ENCODE peak calls at places on chromosome 1, in ten cellular contexts. One of them, this sample, is unnamed.
A peak's percentile ranks its signal among the peaks of the same experiment; 100 is the strongest.

GRCh38 chr1:81304187-81304586 is 496.5 kb upstream of the ADGRL2 start:
- DNase-seq in CD8-positive, alpha-beta T cell: no peak
- DNase-seq in HFFc6: peak; percentile 27
- DNase-seq in endodermal cell: no peak
- DNase-seq in Panc1: no peak
- DNase-seq in GM12865: no peak
- DNase-seq in neural crest cell: no peak
- DNase-seq in RWPE1: peak; percentile 70
- DNase-seq in transverse colon: no peak
- DNase-seq in IMR-90: peak; percentile 51
- DNase-seq in this sample: peak; percentile 54

GRCh38 chr1:116506132-116507004 is 64.5 kb downstream of the CD58 start:
- DNase-seq in CD8-positive, alpha-beta T cell: no peak
- DNase-seq in HFFc6: no peak
- DNase-seq in endodermal cell: no peak
- DNase-seq in Panc1: no peak
- DNase-seq in GM12865: peak; percentile 30
- DNase-seq in neural crest cell: no peak
- DNase-seq in RWPE1: peak; percentile 35
- DNase-seq in transverse colon: no peak
- DNase-seq in IMR-90: no peak
- DNase-seq in this sample: peak; percentile 84

GRCh38 chr1:69290266-69290665 is 277.5 kb upstream of the LRRC7 start:
- DNase-seq in CD8-positive, alpha-beta T cell: no peak
- DNase-seq in HFFc6: no peak
- DNase-seq in endodermal cell: no peak
- DNase-seq in Panc1: no peak
- DNase-seq in GM12865: no peak
- DNase-seq in neural crest cell: no peak
- DNase-seq in RWPE1: no peak
- DNase-seq in transverse colon: no peak
- DNase-seq in IMR-90: no peak
- DNase-seq in this sample: no peak

GRCh38 chr1:99554727-99555126 is 91.2 kb upstream of the PALMD start:
- DNase-seq in CD8-positive, alpha-beta T cell: no peak
- DNase-seq in HFFc6: no peak
- DNase-seq in endodermal cell: no peak
- DNase-seq in Panc1: no peak
- DNase-seq in GM12865: no peak
- DNase-seq in neural crest cell: no peak
- DNase-seq in RWPE1: no peak
- DNase-seq in transverse colon: no peak
- DNase-seq in IMR-90: no peak
- DNase-seq in this sample: no peak

GRCh38 chr1:201540846-201541735 is 2.2 kb downstream of the NAV1 start:
- DNase-seq in CD8-positive, alpha-beta T cell: no peak
- DNase-seq in HFFc6: no peak
- DNase-seq in endodermal cell: no peak
- DNase-seq in Panc1: no peak
- DNase-seq in GM12865: no peak
- DNase-seq in neural crest cell: no peak
- DNase-seq in RWPE1: no peak
- DNase-seq in transverse colon: no peak
- DNase-seq in IMR-90: no peak
- DNase-seq in this sample: no peak

GRCh38 chr1:23643668-23644554 is 47.7 kb upstream of the RPL11 start:
- DNase-seq in CD8-positive, alpha-beta T cell: no peak
- DNase-seq in HFFc6: no peak
- DNase-seq in endodermal cell: no peak
- DNase-seq in Panc1: no peak
- DNase-seq in GM12865: no peak
- DNase-seq in neural crest cell: no peak
- DNase-seq in RWPE1: no peak
- DNase-seq in transverse colon: no peak
- DNase-seq in IMR-90: no peak
- DNase-seq in this sample: no peak

GRCh38 chr1:33381979-33382378 is 48.9 kb downstream of the PHC2 start:
- DNase-seq in CD8-positive, alpha-beta T cell: no peak
- DNase-seq in HFFc6: no peak
- DNase-seq in endodermal cell: no peak
- DNase-seq in Panc1: no peak
- DNase-seq in GM12865: no peak
- DNase-seq in neural crest cell: no peak
- DNase-seq in RWPE1: no peak
- DNase-seq in transverse colon: no peak
- DNase-seq in IMR-90: no peak
- DNase-seq in this sample: no peak

GRCh38 chr1:51788938-51789337 is 89.6 kb downstream of the NRDC start:
- DNase-seq in CD8-positive, alpha-beta T cell: no peak
- DNase-seq in HFFc6: no peak
- DNase-seq in endodermal cell: no peak
- DNase-seq in Panc1: no peak
- DNase-seq in GM12865: no peak
- DNase-seq in neural crest cell: no peak
- DNase-seq in RWPE1: no peak
- DNase-seq in transverse colon: no peak
- DNase-seq in IMR-90: no peak
- DNase-seq in this sample: no peak

GRCh38 chr1:171865106-171865505 is 23.8 kb downstream of the DNM3 start:
- DNase-seq in CD8-positive, alpha-beta T cell: no peak
- DNase-seq in HFFc6: no peak
- DNase-seq in endodermal cell: no peak
- DNase-seq in Panc1: no peak
- DNase-seq in GM12865: no peak
- DNase-seq in neural crest cell: no peak
- DNase-seq in RWPE1: no peak
- DNase-seq in transverse colon: no peak
- DNase-seq in IMR-90: no peak
- DNase-seq in this sample: peak; percentile 52

GRCh38 chr1:171863531-171863930 is 22.2 kb downstream of the DNM3 start:
- DNase-seq in CD8-positive, alpha-beta T cell: no peak
- DNase-seq in HFFc6: no peak
- DNase-seq in endodermal cell: no peak
- DNase-seq in Panc1: no peak
- DNase-seq in GM12865: no peak
- DNase-seq in neural crest cell: no peak
- DNase-seq in RWPE1: no peak
- DNase-seq in transverse colon: no peak
- DNase-seq in IMR-90: no peak
- DNase-seq in this sample: peak; percentile 50

GRCh38 chr1:171858701-171859100 is 17.4 kb downstream of the DNM3 start:
- DNase-seq in CD8-positive, alpha-beta T cell: no peak
- DNase-seq in HFFc6: no peak
- DNase-seq in endodermal cell: no peak
- DNase-seq in Panc1: no peak
- DNase-seq in GM12865: no peak
- DNase-seq in neural crest cell: no peak
- DNase-seq in RWPE1: no peak
- DNase-seq in transverse colon: no peak
- DNase-seq in IMR-90: no peak
- DNase-seq in this sample: no peak

DNA sequence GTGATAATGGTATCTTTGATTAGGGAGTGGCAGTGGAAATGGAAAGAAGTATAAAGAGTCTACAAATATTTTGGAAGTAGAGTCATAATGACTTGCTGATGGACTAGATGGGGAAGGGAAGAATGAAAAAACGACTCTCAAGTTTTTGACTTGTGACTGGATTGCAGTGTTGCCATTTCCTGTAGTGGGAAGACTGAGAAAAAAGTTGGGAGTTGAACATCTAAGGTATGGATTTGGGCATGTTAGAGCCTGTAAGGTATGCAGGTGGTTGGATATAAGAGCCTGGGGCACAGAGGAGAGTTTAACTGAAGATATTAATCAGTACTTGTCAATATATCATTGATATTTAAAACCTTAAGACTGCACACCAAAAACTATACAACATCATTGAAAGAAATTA is 19.4 kb downstream of the DNM3 start:
- DNase-seq in CD8-positive, alpha-beta T cell: no peak
- DNase-seq in HFFc6: no peak
- DNase-seq in endodermal cell: no peak
- DNase-seq in Panc1: no peak
- DNase-seq in GM12865: no peak
- DNase-seq in neural crest cell: no peak
- DNase-seq in RWPE1: peak; percentile 25
- DNase-seq in transverse colon: no peak
- DNase-seq in IMR-90: no peak
- DNase-seq in this sample: peak; percentile 70
- TF ChIP-seq CTCF in CD8-positive, alpha-beta T cell: no peak
- TF ChIP-seq CTCF in HFFc6: no peak
- TF ChIP-seq CTCF in endodermal cell: no peak
- TF ChIP-seq CTCF in Panc1: no peak
- TF ChIP-seq CTCF in GM12865: no peak
- TF ChIP-seq CTCF in neural crest cell: no peak
- TF ChIP-seq CTCF in RWPE1: no peak
- TF ChIP-seq CTCF in transverse colon: no peak
- TF ChIP-seq CTCF in IMR-90: no peak
- TF ChIP-seq CTCF in this sample: no peak

GRCh38 chr1:16349847-16350406 is 2.4 kb downstream of the FBXO42 start:
- DNase-seq in CD8-positive, alpha-beta T cell: no peak
- DNase-seq in HFFc6: no peak
- DNase-seq in endodermal cell: no peak
- DNase-seq in Panc1: no peak
- DNase-seq in GM12865: no peak
- DNase-seq in neural crest cell: no peak
- DNase-seq in RWPE1: no peak
- DNase-seq in transverse colon: no peak
- DNase-seq in IMR-90: no peak
- DNase-seq in this sample: peak; percentile 33

GRCh38 chr1:16354619-16355018 is 2.3 kb upstream of the FBXO42 start:
- DNase-seq in CD8-positive, alpha-beta T cell: no peak
- DNase-seq in HFFc6: no peak
- DNase-seq in endodermal cell: no peak
- DNase-seq in Panc1: no peak
- DNase-seq in GM12865: no peak
- DNase-seq in neural crest cell: no peak
- DNase-seq in RWPE1: no peak
- DNase-seq in transverse colon: no peak
- DNase-seq in IMR-90: no peak
- DNase-seq in this sample: no peak

GRCh38 chr1:16351449-16351993 is 759 bp downstream of the FBXO42 start:
- DNase-seq in CD8-positive, alpha-beta T cell: no peak
- DNase-seq in HFFc6: no peak
- DNase-seq in endodermal cell: no peak
- DNase-seq in Panc1: no peak
- DNase-seq in GM12865: no peak
- DNase-seq in neural crest cell: no peak
- DNase-seq in RWPE1: no peak
- DNase-seq in transverse colon: no peak
- DNase-seq in IMR-90: peak; percentile 34
- DNase-seq in this sample: peak; percentile 39

GRCh38 chr1:16352842-16353535 is 709 bp upstream of the FBXO42 start:
- DNase-seq in CD8-positive, alpha-beta T cell: no peak
- DNase-seq in HFFc6: no peak
- DNase-seq in endodermal cell: no peak
- DNase-seq in Panc1: no peak
- DNase-seq in GM12865: peak; percentile 47
- DNase-seq in neural crest cell: no peak
- DNase-seq in RWPE1: no peak
- DNase-seq in transverse colon: peak; percentile 29
- DNase-seq in IMR-90: no peak
- DNase-seq in this sample: peak; percentile 43

DNA sequence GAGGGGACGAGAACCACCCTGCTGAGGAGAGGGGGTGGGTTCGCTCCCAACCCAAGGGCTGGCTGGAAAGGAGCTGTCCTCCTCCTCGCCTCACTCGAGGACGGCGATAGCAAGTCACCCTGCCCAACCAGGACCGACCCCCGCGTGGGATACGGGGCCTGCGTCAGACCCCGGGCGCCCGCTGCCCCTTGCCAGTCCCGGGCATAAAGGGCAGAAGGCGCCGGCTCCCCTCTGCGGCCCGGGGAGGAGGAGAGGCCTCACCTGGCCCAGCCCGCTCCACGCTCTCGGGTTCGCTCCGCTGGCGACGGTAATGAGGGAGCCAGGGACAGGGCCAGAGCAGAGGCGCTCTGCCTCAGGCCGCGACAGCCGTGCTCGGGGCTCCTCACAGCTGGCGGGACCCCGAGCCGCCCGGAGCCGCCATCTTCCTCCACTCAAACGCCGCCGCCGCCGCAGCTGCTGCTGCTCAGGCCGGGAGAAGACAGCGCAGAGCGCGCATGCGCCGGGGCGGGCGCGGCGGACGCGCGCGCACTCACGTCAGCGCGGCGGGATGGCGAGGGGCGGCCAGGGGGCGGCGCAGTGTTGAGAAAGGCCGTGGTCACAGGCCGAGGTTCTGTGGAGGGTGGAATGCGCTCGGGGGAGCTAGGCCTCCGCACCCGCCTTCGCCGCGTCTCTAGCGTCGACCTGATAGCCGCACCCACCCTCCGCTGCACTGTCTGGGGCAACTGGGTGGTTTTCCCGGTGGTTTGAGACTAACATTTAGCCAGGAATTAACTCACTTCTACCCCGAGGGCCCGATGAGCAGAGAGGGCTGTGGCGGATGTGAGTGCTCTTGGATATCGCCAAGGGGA is at the start of gene FBXO42:
- DNase-seq in CD8-positive, alpha-beta T cell: peak; percentile 86
- DNase-seq in HFFc6: peak; percentile 85
- DNase-seq in endodermal cell: peak; percentile 98
- DNase-seq in Panc1: no peak
- DNase-seq in GM12865: peak; percentile 96
- DNase-seq in neural crest cell: peak; percentile 90
- DNase-seq in RWPE1: peak; percentile 87
- DNase-seq in transverse colon: peak; percentile 92
- DNase-seq in IMR-90: peak; percentile 89
- DNase-seq in this sample: peak; percentile 93
- TF ChIP-seq CTCF in CD8-positive, alpha-beta T cell: peak; percentile 37
- TF ChIP-seq CTCF in HFFc6: peak; percentile 77
- TF ChIP-seq CTCF in endodermal cell: peak; percentile 67
- TF ChIP-seq CTCF in Panc1: no peak
- TF ChIP-seq CTCF in GM12865: peak; percentile 51
- TF ChIP-seq CTCF in neural crest cell: peak; percentile 58
- TF ChIP-seq CTCF in RWPE1: peak; percentile 46
- TF ChIP-seq CTCF in transverse colon: no peak
- TF ChIP-seq CTCF in IMR-90: peak; percentile 57
- TF ChIP-seq CTCF in this sample: peak; percentile 15

GRCh38 chr1:234593771-234594504 is 16.0 kb downstream of the IRF2BP2 start:
- DNase-seq in CD8-positive, alpha-beta T cell: no peak
- DNase-seq in HFFc6: no peak
- DNase-seq in endodermal cell: no peak
- DNase-seq in Panc1: no peak
- DNase-seq in GM12865: no peak
- DNase-seq in neural crest cell: no peak
- DNase-seq in RWPE1: no peak
- DNase-seq in transverse colon: no peak
- DNase-seq in IMR-90: no peak
- DNase-seq in this sample: no peak

GRCh38 chr1:234593109-234593508 is 16.9 kb downstream of the IRF2BP2 start:
- DNase-seq in CD8-positive, alpha-beta T cell: no peak
- DNase-seq in HFFc6: no peak
- DNase-seq in endodermal cell: no peak
- DNase-seq in Panc1: no peak
- DNase-seq in GM12865: no peak
- DNase-seq in neural crest cell: no peak
- DNase-seq in RWPE1: no peak
- DNase-seq in transverse colon: no peak
- DNase-seq in IMR-90: no peak
- DNase-seq in this sample: no peak

GRCh38 chr1:234591131-234591530 is 18.8 kb downstream of the IRF2BP2 start:
- DNase-seq in CD8-positive, alpha-beta T cell: no peak
- DNase-seq in HFFc6: no peak
- DNase-seq in endodermal cell: no peak
- DNase-seq in Panc1: no peak
- DNase-seq in GM12865: no peak
- DNase-seq in neural crest cell: no peak
- DNase-seq in RWPE1: no peak
- DNase-seq in transverse colon: no peak
- DNase-seq in IMR-90: no peak
- DNase-seq in this sample: no peak

GRCh38 chr1:234589854-234590620 is 19.9 kb downstream of the IRF2BP2 start:
- DNase-seq in CD8-positive, alpha-beta T cell: no peak
- DNase-seq in HFFc6: no peak
- DNase-seq in endodermal cell: no peak
- DNase-seq in Panc1: no peak
- DNase-seq in GM12865: no peak
- DNase-seq in neural crest cell: no peak
- DNase-seq in RWPE1: peak; percentile 58
- DNase-seq in transverse colon: no peak
- DNase-seq in IMR-90: no peak
- DNase-seq in this sample: peak; percentile 45

DNA sequence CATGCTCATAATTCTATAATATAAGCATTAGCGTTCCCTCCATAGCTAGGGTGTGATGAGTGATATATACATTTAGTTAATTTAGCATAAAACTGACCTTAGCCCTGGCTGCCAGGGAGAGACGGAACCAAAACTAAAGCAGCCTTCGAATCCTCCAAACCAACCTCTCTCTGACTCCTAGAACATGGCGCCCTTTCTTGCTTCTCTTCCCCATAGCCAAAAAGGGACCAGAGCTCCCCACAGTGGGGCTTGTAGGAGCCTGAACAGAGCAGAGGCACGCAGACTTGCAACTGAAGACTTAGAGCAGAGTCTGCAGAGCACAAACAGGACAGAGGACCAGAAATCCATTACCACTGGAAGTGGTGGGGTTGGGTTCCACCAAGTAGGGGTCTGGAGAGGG is 17.7 kb downstream of the IRF2BP2 start:
- DNase-seq in CD8-positive, alpha-beta T cell: no peak
- DNase-seq in HFFc6: no peak
- DNase-seq in endodermal cell: no peak
- DNase-seq in Panc1: no peak
- DNase-seq in GM12865: no peak
- DNase-seq in neural crest cell: no peak
- DNase-seq in RWPE1: no peak
- DNase-seq in transverse colon: no peak
- DNase-seq in IMR-90: no peak
- DNase-seq in this sample: no peak
- TF ChIP-seq CTCF in CD8-positive, alpha-beta T cell: no peak
- TF ChIP-seq CTCF in HFFc6: no peak
- TF ChIP-seq CTCF in endodermal cell: no peak
- TF ChIP-seq CTCF in Panc1: no peak
- TF ChIP-seq CTCF in GM12865: no peak
- TF ChIP-seq CTCF in neural crest cell: no peak
- TF ChIP-seq CTCF in RWPE1: no peak
- TF ChIP-seq CTCF in transverse colon: no peak
- TF ChIP-seq CTCF in IMR-90: no peak
- TF ChIP-seq CTCF in this sample: no peak

DNA sequence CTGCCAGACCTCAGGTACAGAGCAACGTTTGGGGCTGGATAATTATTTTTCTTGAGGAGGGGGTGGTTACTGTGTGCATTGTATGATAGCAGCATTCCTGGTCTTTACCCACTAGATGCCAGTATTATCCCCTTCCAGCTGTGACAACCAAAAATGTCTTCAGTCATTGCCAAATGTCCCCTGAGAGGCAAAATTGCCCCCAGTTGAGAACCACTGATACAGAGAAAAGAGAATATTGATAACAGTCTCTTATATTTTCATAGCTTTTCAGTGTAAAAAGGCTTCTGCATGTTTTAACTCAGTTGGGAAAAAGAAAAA is 51.8 kb upstream of the SYT14 start:
- DNase-seq in CD8-positive, alpha-beta T cell: no peak
- DNase-seq in HFFc6: no peak
- DNase-seq in endodermal cell: no peak
- DNase-seq in Panc1: no peak
- DNase-seq in GM12865: no peak
- DNase-seq in neural crest cell: no peak
- DNase-seq in RWPE1: no peak
- DNase-seq in transverse colon: no peak
- DNase-seq in IMR-90: no peak
- DNase-seq in this sample: no peak
- TF ChIP-seq CTCF in CD8-positive, alpha-beta T cell: no peak
- TF ChIP-seq CTCF in HFFc6: peak; percentile 55
- TF ChIP-seq CTCF in endodermal cell: peak; percentile 18
- TF ChIP-seq CTCF in Panc1: peak; percentile 27
- TF ChIP-seq CTCF in GM12865: no peak
- TF ChIP-seq CTCF in neural crest cell: no peak
- TF ChIP-seq CTCF in RWPE1: no peak
- TF ChIP-seq CTCF in transverse colon: no peak
- TF ChIP-seq CTCF in IMR-90: peak; percentile 32
- TF ChIP-seq CTCF in this sample: peak; percentile 2